ENCODE peak calls at places on chromosomes 5 and 9, in seven cellular contexts. J is neural progenitor cell, R is HCT116, O is PC-3, S is GM23338, N is MM.1S, Z is GM23248. K is an unnamed sample.

GRCh38 chr9:107548298-107549142 is 59.0 kb upstream of the KLF4 start:
- DNase-seq in J (no peak), R (peak), O (peak), S (no peak), N (no peak), Z (peak), K (peak)

GRCh38 chr5:145104106-145104505 is 731.0 kb downstream of the PRELID2 start:
- DNase-seq in J (no peak), R (no peak), O (no peak), S (no peak), N (no peak), Z (no peak), K (no peak)

GRCh38 chr5:33824516-33825195 is 67.1 kb downstream of the ADAMTS12 start:
- DNase-seq in J (no peak), R (no peak), O (no peak), S (no peak), N (no peak), Z (peak), K (no peak)

GRCh38 chr5:54329731-54330709 is 19.6 kb upstream of the ARL15 start:
- DNase-seq in J (no peak), R (no peak), O (peak), S (no peak), N (no peak), Z (peak), K (peak)

GRCh38 chr5:149195962-149196361 is 54.7 kb downstream of the ABLIM3 start:
- DNase-seq in J (no peak), R (no peak), O (no peak), S (no peak), N (no peak), Z (no peak), K (no peak)

GRCh38 chr5:135738564-135738875 is 95.9 kb upstream of the SLC25A48 start:
- DNase-seq in J (no peak), R (no peak), O (no peak), S (no peak), N (no peak), Z (no peak), K (no peak)

GRCh38 chr9:347667-348292 is 133.1 kb downstream of the DOCK8 start:
- DNase-seq in J (peak), R (peak), O (peak), S (peak), N (no peak), Z (peak), K (peak)

GRCh38 chr5:147534172-147534951 is 24.5 kb upstream of the DPYSL3 start:
- DNase-seq in J (no peak), R (no peak), O (no peak), S (no peak), N (no peak), Z (peak), K (no peak)

GRCh38 chr5:135934939-135935338 is 19.8 kb downstream of the LECT2 start:
- DNase-seq in J (no peak), R (no peak), O (no peak), S (no peak), N (peak), Z (no peak), K (peak)

GRCh38 chr9:110578896-110579752 is at the start of gene SVEP1:
- DNase-seq in J (peak), R (no peak), O (no peak), S (peak), N (no peak), Z (peak), K (peak)

GRCh38 chr9:120873512-120873911 is 3.5 kb downstream of the PHF19 start:
- DNase-seq in J (no peak), R (peak), O (peak), S (peak), N (peak), Z (no peak), K (peak)

GRCh38 chr5:10457682-10458574 is 16.2 kb downstream of the ROPN1L start:
- DNase-seq in J (peak), R (no peak), O (peak), S (peak), N (no peak), Z (peak), K (no peak)

GRCh38 chr5:173736923-173737412 is 120.5 kb upstream of the BOD1 start:
- DNase-seq in J (no peak), R (no peak), O (no peak), S (no peak), N (no peak), Z (no peak), K (peak)

GRCh38 chr5:180135128-180135955 is 63.8 kb upstream of the RNF130 start:
- DNase-seq in J (no peak), R (peak), O (peak), S (no peak), N (no peak), Z (peak), K (no peak)

GRCh38 chr9:15975101-15975778 is 422.4 kb downstream of the CCDC171 start:
- DNase-seq in J (no peak), R (no peak), O (no peak), S (no peak), N (no peak), Z (peak), K (no peak)

GRCh38 chr5:132008163-132008473 is 3.3 kb downstream of the ACSL6 start:
- DNase-seq in J (no peak), R (no peak), O (no peak), S (no peak), N (no peak), Z (no peak), K (no peak)

GRCh38 chr5:172587061-172587405 is 54.0 kb upstream of the NEURL1B start:
- DNase-seq in J (no peak), R (no peak), O (no peak), S (no peak), N (no peak), Z (no peak), K (no peak)

GRCh38 chr9:76542360-76542759 is 83.4 kb downstream of the GCNT1 start:
- DNase-seq in J (peak), R (no peak), O (no peak), S (peak), N (no peak), Z (no peak), K (no peak)

GRCh38 chr5:53303105-53303504 is 177.3 kb upstream of the FST start:
- DNase-seq in J (no peak), R (no peak), O (peak), S (no peak), N (no peak), Z (peak), K (no peak)

GRCh38 chr5:157670662-157671591 is at the start of gene C5orf52:
- DNase-seq in J (no peak), R (no peak), O (peak), S (peak), N (no peak), Z (peak), K (peak)

GRCh38 chr9:4850611-4851010 is 57.9 kb downstream of the RCL1 start:
- DNase-seq in J (peak), R (no peak), O (no peak), S (no peak), N (no peak), Z (no peak), K (no peak)

GRCh38 chr9:32571969-32572899 is 725 bp downstream of the NDUFB6 start:
- DNase-seq in J (peak), R (peak), O (peak), S (peak), N (peak), Z (peak), K (peak)

GRCh38 chr5:166618555-166618954 is 1672.9 kb upstream of the WWC1 start:
- DNase-seq in J (peak), R (no peak), O (no peak), S (peak), N (no peak), Z (no peak), K (no peak)

DNA sequence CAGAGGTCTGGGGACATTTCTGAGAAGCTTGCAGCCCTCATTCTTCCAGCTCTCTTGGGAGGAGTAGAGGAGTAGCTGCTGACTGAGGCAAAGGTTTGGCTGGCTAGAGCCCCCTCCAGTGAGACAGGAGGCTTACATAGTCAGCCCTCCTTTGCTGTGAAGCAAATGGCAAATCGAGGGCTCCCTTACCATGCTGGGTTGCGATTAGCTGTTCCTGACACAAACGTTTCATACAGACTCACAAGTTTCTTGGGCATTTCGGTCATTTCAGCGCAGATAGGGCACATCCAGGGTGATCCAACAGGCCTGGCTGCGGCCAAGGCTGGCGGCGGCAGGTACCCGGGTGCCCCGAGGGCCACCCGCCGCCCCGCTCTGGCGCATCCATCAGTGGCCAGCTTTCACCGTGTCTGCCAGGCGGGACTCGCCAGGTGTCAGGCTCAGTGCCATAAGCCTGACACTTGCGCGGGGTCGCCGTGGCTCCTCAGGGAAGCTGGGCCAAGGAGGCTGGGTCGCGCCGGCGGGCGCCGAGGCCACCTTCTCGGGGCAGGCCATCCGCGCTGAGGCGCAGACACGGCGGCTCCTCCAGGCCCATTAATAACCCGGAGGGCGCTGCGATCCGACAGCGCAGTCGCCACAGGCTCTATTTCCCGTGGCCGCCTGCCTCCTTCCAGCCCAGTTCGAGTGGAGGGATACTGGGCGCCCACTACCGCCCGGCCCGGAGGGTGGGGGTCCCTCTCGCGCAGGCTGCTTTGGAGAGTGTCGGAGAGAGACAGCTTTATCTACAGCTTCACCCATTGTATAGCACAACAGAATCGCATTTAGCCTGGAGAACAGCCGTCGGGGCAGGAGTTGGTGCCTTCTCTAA is 9.1 kb downstream of the PRDM6 start:
- DNase-seq in J (peak), R (no peak), O (no peak), S (peak), N (no peak), Z (no peak), K (no peak)
- TF ChIP-seq EZH2 in J (peak), R (no peak), O (no peak), S (peak), N (no peak), Z (no peak), K (no peak)

GRCh38 chr9:79756414-79756813 is 184.6 kb downstream of the TLE4 start:
- DNase-seq in J (no peak), R (no peak), O (no peak), S (no peak), N (no peak), Z (no peak), K (no peak)

GRCh38 chr9:79757906-79758669 is 186.3 kb downstream of the TLE4 start:
- DNase-seq in J (no peak), R (no peak), O (peak), S (peak), N (no peak), Z (peak), K (no peak)

GRCh38 chr9:79763861-79764260 is 192.1 kb downstream of the TLE4 start:
- DNase-seq in J (no peak), R (no peak), O (no peak), S (no peak), N (no peak), Z (peak), K (no peak)

GRCh38 chr9:79757074-79757473 is 185.3 kb downstream of the TLE4 start:
- DNase-seq in J (no peak), R (no peak), O (no peak), S (no peak), N (no peak), Z (no peak), K (no peak)

DNA sequence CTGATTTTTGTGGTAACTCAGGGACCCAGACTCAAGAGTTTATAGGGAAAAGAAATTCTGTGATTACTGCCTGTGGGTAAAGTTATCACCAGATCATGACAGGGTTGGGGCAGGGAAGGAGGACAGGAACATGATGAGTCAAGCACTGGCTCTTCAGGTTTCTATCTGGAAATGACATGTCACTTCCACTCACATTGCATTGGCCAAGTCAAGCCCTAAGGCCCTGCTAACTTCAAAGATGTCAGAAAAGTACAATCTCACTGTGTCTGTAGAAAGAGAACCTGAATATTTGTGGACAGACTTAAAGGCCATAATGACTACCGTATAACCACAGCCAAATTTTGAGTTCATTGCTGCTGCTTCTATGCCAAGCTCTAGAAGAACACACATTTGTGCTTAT is 187.7 kb downstream of the TLE4 start:
- DNase-seq in J (no peak), R (no peak), O (peak), S (no peak), N (no peak), Z (peak), K (no peak)
- TF ChIP-seq EZH2phosphoT487 in J (no peak), R (no peak), O (no peak), S (no peak), N (no peak), Z (no peak), K (no peak)

GRCh38 chr5:177468329-177469058 is 4.9 kb downstream of the DBN1 start:
- DNase-seq in J (no peak), R (no peak), O (peak), S (no peak), N (no peak), Z (peak), K (peak)

GRCh38 chr5:177469061-177469628 is 4.3 kb downstream of the DBN1 start:
- DNase-seq in J (peak), R (no peak), O (no peak), S (peak), N (no peak), Z (peak), K (no peak)

GRCh38 chr5:177470759-177471536 is 2.5 kb downstream of the DBN1 start:
- DNase-seq in J (no peak), R (no peak), O (peak), S (no peak), N (no peak), Z (peak), K (no peak)

GRCh38 chr5:177471610-177472356 is 1.7 kb downstream of the DBN1 start:
- DNase-seq in J (no peak), R (no peak), O (no peak), S (no peak), N (no peak), Z (peak), K (no peak)

DNA sequence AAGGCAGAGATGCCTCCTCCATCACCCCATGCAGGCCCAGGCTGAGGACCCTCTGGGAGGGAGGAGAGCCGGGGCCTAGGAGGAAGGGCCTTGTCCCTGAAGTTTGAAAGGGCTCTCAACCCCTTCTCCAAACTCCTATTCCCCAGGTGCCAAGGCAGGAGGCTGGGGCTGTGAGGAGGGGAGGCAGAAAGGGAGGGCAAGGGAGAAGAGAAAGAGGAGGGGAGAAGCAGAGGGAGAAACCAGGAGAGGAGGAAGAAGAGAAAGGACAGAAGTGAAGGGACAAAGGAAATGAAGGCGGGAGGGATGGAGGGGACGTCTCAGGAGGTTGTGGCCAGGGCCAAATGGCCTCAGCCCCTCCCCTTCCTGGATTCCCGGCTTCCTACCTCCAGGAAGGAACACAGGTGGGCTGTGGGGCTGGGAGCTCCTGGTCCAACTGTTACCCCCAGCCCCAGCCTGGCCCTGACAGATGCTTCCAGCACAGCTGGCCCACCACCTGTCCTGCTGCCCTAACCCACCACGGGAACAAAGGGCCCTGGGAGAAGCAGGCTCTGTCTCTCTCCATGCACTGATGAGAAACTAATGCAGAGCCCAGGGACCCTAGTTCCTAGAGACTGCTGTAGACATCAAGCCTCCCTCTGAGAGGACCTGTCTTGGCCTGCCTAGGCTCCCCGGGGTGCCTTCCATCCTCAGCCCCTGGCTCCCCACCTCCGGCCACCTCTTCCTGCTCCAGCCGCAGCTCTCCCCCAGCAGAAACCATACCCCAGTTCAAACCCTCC is 3.5 kb downstream of the DBN1 start:
- DNase-seq in J (no peak), R (no peak), O (no peak), S (no peak), N (no peak), Z (no peak), K (no peak)
- H3K27ac ChIP-seq in J (peak), R (no peak), O (no peak), S (peak), N (no peak), Z (peak), K (no peak)

DNA sequence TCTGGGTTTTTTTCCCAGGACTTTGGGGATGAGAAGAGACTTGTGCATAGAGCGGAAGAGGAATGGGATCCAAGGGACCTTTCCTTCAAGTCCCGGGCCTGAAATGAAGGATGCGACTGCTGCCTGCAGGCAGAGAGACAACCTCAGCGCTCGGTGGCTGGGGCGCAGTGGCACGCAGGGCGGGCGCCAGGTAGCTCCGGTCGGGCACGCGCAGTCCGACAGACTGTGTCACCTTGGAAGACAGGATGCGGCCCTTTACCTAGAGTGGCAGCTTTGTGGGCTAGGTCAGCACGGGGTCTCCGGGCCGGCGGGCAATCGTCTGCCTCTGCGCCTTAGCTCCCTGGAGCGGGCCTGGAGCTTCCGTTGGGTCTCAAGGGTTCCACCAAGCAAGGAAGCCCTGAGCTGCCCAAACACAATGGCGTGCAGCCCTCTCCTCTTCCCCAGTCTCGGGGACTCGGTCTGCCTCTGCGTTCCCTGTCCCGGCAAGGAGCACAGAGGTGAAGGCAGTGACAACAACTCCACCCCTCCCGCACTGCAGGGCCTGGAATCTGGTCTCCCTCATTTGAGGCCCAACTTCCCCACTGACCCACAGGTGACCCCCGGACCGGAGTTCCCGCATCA is 6.0 kb downstream of the BARX1 start:
- DNase-seq in J (peak), R (no peak), O (no peak), S (peak), N (no peak), Z (no peak), K (no peak)
- TF ChIP-seq EZH2 in J (peak), R (no peak), O (no peak), S (peak), N (no peak), Z (no peak), K (peak)

GRCh38 chr5:107134931-107135330 is 535.8 kb downstream of the EFNA5 start:
- DNase-seq in J (no peak), R (no peak), O (peak), S (no peak), N (no peak), Z (no peak), K (no peak)

GRCh38 chr5:107135391-107135790 is 535.3 kb downstream of the EFNA5 start:
- DNase-seq in J (no peak), R (no peak), O (peak), S (no peak), N (no peak), Z (peak), K (no peak)
- TF ChIP-seq EZH2phosphoT487 in J (no peak), R (no peak), O (no peak), S (no peak), N (no peak), Z (no peak), K (no peak)

DNA sequence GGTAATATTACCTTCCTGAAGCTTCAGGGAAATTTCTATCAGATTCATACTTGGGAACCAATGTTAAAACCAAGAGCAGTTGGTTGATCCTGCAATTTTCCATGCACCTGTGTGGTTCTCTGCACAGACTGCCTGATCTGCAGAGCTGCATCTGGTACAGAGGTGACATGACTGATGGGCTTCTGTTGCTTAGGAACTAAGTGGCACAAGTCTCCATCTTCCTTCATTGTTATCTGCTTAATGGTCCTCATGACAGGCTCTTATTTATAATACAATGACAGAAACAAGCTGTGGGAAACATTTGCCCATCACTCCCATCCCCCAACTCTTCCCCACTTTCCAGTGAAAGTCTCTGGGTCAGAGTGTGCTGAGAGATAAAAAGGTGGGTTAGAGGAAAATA is 799.1 kb downstream of the TAF11L14 start:
- DNase-seq in J (no peak), R (no peak), O (no peak), S (no peak), N (no peak), Z (no peak), K (no peak)
- H3K27ac ChIP-seq in J (no peak), R (no peak), O (no peak), S (no peak), N (no peak), Z (no peak), K (no peak)

DNA sequence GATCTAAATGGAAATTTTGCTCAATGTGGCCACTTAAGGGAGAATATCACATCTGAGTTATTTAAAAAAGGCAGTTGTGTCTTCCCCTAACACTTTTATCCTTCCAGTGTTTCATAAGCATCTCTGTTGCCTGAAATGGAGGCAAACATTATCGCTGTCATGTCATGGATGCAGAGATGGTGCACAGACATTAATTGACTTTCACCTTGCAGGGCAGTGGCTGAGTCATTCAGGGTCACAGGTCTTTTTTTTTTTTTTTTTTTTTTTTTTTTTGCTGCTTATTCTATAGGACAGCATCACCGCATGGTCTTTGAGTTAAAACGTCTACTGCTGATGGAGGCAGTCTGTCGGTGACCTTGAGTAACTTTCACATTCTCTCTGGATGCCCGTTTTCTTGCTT is 36.3 kb upstream of the KLF9 start:
- DNase-seq in J (no peak), R (no peak), O (no peak), S (no peak), N (no peak), Z (no peak), K (no peak)
- TF ChIP-seq EZH2 in J (no peak), R (no peak), O (no peak), S (no peak), N (no peak), Z (no peak), K (no peak)